ENCODE peak calls at places on chromosomes 7 and 10, in five cellular contexts. W, I, R, L and G are unnamed samples.
A peak's percentile ranks its signal among the peaks of the same experiment; 100 is the strongest.

GRCh38 chr10:116741391-116742351 is 695 bp downstream of the HSPA12A start:
- DNase-seq in W (no peak), I (no peak), R (no peak), L (no peak), G (no peak)

GRCh38 chr10:87867453-87867852 is 4.0 kb downstream of the PTEN start:
- DNase-seq in W (no peak), I (no peak), R (no peak), L (no peak), G (no peak)

GRCh38 chr7:92205987-92206386 is 27.0 kb upstream of the LRRD1 start:
- DNase-seq in W (no peak), I (no peak), R (no peak), L (no peak), G (no peak)

GRCh38 chr7:105759670-105760548 is 116.5 kb downstream of the ATXN7L1 start:
- DNase-seq in W (peak; percentile 56), I (no peak), R (peak; percentile 22), L (peak; percentile 45), G (no peak)

GRCh38 chr10:29304259-29305030 is 15.6 kb downstream of the LYZL1 start:
- DNase-seq in W (peak; percentile 67), I (peak; percentile 47), R (peak; percentile 60), L (peak; percentile 71), G (no peak)

GRCh38 chr10:29517352-29517923 is 117.3 kb downstream of the SVIL start:
- DNase-seq in W (peak; percentile 29), I (no peak), R (peak; percentile 39), L (no peak), G (no peak)

GRCh38 chr7:2043316-2044039 is 189.3 kb downstream of the MAD1L1 start:
- DNase-seq in W (no peak), I (no peak), R (no peak), L (no peak), G (no peak)

GRCh38 chr7:42102301-42102700 is 134.7 kb downstream of the GLI3 start:
- DNase-seq in W (no peak), I (no peak), R (no peak), L (no peak), G (no peak)

GRCh38 chr7:17147409-17147808 is 151.0 kb upstream of the AHR start:
- DNase-seq in W (no peak), I (no peak), R (no peak), L (no peak), G (no peak)

GRCh38 chr10:112706580-112706979 is 243.5 kb upstream of the TCF7L2 start:
- DNase-seq in W (no peak), I (no peak), R (no peak), L (no peak), G (no peak)

GRCh38 chr7:69826283-69826682 is 228.0 kb downstream of the AUTS2 start:
- DNase-seq in W (no peak), I (no peak), R (no peak), L (no peak), G (no peak)

GRCh38 chr10:79248341-79248931 is 98.8 kb upstream of the PPIF start:
- DNase-seq in W (no peak), I (peak; percentile 56), R (no peak), L (no peak), G (no peak)

GRCh38 chr7:36021917-36022550 is 131.0 kb upstream of the EEPD1 start:
- DNase-seq in W (no peak), I (no peak), R (no peak), L (no peak), G (no peak)

GRCh38 chr7:129788993-129789392 is 163.8 kb downstream of the UBE2H start:
- DNase-seq in W (no peak), I (no peak), R (no peak), L (no peak), G (no peak)

GRCh38 chr7:25454562-25455031 is 226.3 kb upstream of the NPVF start:
- DNase-seq in W (no peak), I (no peak), R (no peak), L (no peak), G (no peak)